ENCODE peak calls at places on chromosomes 11 and 22, in six cellular contexts. S, C, I, P, A and L are unnamed samples.
A peak's percentile ranks its signal among the peaks of the same experiment; 100 is the strongest.

GRCh38 chr11:77147668-77148321 is 19.7 kb downstream of the MYO7A start:
- DNase-seq in A (no peak), S (no peak), C (no peak), I (no peak), P (peak; percentile 52), L (no peak)

GRCh38 chr11:7672960-7673723 is at the start of gene CYB5R2:
- DNase-seq in C (peak; percentile 82), I (no peak), S (no peak), P (peak; percentile 84), A (no peak), L (no peak)

GRCh38 chr11:3052109-3052479 is 5.1 kb downstream of the CARS1 start:
- DNase-seq in S (no peak), C (no peak), A (no peak), P (no peak), I (no peak), L (no peak)

GRCh38 chr22:50606561-50607365 is 6.2 kb downstream of the MAPK8IP2 start:
- DNase-seq in S (no peak), A (no peak), I (no peak), P (no peak), C (no peak), L (no peak)

GRCh38 chr22:50271519-50271970 is 1.4 kb upstream of the MAPK11 start:
- DNase-seq in S (no peak), I (no peak), C (no peak), A (peak; percentile 56), P (peak; percentile 77), L (no peak)

GRCh38 chr11:13384837-13385417 is 78.1 kb downstream of the BTBD10 start:
- DNase-seq in I (peak; percentile 18), A (peak; percentile 22), P (peak; percentile 74), S (no peak), C (no peak), L (no peak)

GRCh38 chr11:2315395-2316168 is 13.8 kb downstream of the TSPAN32 start:
- DNase-seq in I (no peak), S (no peak), P (no peak), A (no peak), C (peak; percentile 31), L (no peak)

GRCh38 chr11:32385998-32386397 is 49.3 kb downstream of the WT1 start:
- DNase-seq in I (peak; percentile 22), A (peak; percentile 47), S (no peak), P (peak; percentile 63), C (no peak), L (no peak)

GRCh38 chr11:111561801-111562325 is 21.3 kb downstream of the LAYN start:
- DNase-seq in A (peak; percentile 76), I (no peak), P (peak; percentile 74), C (no peak), S (no peak), L (no peak)

GRCh38 chr11:82980292-82980691 is 78.8 kb downstream of the DDIAS start:
- DNase-seq in A (peak; percentile 80), C (no peak), I (no peak), S (no peak), P (peak; percentile 34), L (no peak)

GRCh38 chr11:62143727-62144126 is 19.9 kb downstream of the INCENP start:
- DNase-seq in A (no peak), I (no peak), S (no peak), C (no peak), P (no peak), L (peak; percentile 30)
- H3K36me3 ChIP-seq in A (peaks cover 27% of the 10 kb centered on the region), I (peaks cover 77% of the 10 kb centered on the region), S (peaks cover 86% of the 10 kb centered on the region), C (peaks cover 70% of the 10 kb centered on the region), P (peaks cover 28% of the 10 kb centered on the region), L (peaks cover 36% of the 10 kb centered on the region)

DNA sequence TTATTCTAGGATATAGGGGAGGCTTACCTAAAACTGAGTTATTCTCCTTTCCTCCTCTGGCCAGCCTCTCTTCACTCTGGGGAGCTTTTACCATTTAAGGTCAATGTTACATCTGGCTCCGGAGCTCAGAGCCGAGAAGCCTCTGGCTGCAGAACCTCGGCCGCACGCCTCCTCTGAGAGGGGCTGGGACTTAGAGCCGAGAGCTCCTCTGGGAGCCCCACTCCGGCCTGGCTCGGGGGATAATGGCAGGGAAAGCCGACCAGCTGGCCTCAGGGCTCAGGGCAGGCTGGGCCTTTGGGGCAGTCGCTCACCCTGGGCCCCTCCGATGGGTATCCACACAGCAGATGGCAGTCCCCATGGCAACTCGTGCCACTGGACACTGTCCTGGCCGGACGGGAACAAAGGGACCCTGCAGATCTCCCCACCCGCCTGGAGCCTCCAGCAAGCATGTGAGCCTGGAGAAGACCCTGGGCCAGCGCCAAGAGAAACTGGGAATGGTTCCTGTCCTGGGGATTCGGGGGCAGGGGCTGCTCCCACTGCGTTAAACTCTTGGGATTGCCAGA is at the start of gene IRAG1:
- DNase-seq in S (no peak), I (no peak), A (no peak), C (peak; percentile 69), P (peak; percentile 15), L (no peak)
- H3K4me3 ChIP-seq in S (no peak within 1 kb of the TSS), I (no peak within 1 kb of the TSS), A (no peak within 1 kb of the TSS), C (peak within 1 kb of the TSS; percentile 55), P (no peak within 1 kb of the TSS), L (peak within 1 kb of the TSS; percentile 41)

GRCh38 chr11:63879598-63879997 is 37.4 kb downstream of the RCOR2 start:
- DNase-seq in S (no peak), A (no peak), P (no peak), I (no peak), C (no peak), L (no peak)
- H3K27ac ChIP-seq in S (no peak overlapping the region), A (no peak overlapping the region), P (no peak overlapping the region), I (no peak overlapping the region), C (no peak overlapping the region), L (no peak overlapping the region)

GRCh38 chr11:73888244-73888643 is 11.4 kb downstream of the PAAF1 start:
- DNase-seq in S (no peak), P (no peak), C (no peak), A (no peak), I (no peak), L (no peak)
- H3K36me3 ChIP-seq in S (peaks cover 48% of the 10 kb centered on the region), P (no peaks in the 10 kb centered on the region), C (peaks cover 74% of the 10 kb centered on the region), A (peaks cover 10% of the 10 kb centered on the region), I (peaks cover 2% of the 10 kb centered on the region), L (peaks cover 32% of the 10 kb centered on the region)

GRCh38 chr11:45850446-45850845 is 3.2 kb downstream of the CRY2 start:
- DNase-seq in C (no peak), I (no peak), S (no peak), A (no peak), P (no peak), L (no peak)

GRCh38 chr11:45846174-45846675 is 1.1 kb upstream of the CRY2 start:
- DNase-seq in I (no peak), S (no peak), A (no peak), C (no peak), P (no peak), L (no peak)

GRCh38 chr11:45846974-45847907 is at the start of gene CRY2:
- DNase-seq in A (peak; percentile 97), I (peak; percentile 86), S (peak; percentile 94), C (peak; percentile 100), P (peak; percentile 99), L (peak; percentile 100)

GRCh38 chr11:45847908-45848316 is 637 bp downstream of the CRY2 start:
- DNase-seq in I (no peak), P (peak; percentile 90), S (peak; percentile 36), C (peak; percentile 66), A (peak; percentile 46), L (peak; percentile 78)

GRCh38 chr11:45848654-45849081 is 1.4 kb downstream of the CRY2 start:
- DNase-seq in I (no peak), S (no peak), C (no peak), P (no peak), A (no peak), L (no peak)
- H3K4me3 ChIP-seq in I (no peak overlapping the region), S (peak overlapping the region; percentile 85), C (peak overlapping the region; percentile 97), P (no peak overlapping the region), A (peak overlapping the region; percentile 98), L (peak overlapping the region; percentile 89)

DNA sequence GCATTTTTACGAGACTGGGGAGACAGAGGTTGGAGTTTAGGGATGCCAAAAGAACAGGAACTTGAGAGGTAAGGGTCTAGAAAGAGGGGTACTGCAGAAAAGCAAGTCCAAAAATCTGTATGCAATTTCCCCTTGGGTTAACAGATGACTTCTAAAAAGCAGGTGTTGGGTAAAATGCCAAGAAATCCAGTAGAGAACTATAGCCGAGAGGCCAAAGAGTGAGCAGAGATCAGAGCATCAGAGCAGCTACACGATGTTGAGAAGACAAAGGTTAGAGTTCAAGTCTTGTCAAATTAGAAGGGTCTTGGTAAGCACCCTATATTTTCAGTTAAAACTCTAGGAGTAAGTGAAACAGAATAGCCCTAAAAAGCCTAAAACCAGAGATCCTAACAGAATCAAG is 145.2 kb downstream of the FCHSD2 start:
- DNase-seq in A (no peak), C (no peak), S (no peak), P (no peak), I (no peak), L (no peak)
- H3K27ac ChIP-seq in A (no peak overlapping the region), C (no peak overlapping the region), S (no peak overlapping the region), P (no peak overlapping the region), I (no peak overlapping the region), L (no peak overlapping the region)

DNA sequence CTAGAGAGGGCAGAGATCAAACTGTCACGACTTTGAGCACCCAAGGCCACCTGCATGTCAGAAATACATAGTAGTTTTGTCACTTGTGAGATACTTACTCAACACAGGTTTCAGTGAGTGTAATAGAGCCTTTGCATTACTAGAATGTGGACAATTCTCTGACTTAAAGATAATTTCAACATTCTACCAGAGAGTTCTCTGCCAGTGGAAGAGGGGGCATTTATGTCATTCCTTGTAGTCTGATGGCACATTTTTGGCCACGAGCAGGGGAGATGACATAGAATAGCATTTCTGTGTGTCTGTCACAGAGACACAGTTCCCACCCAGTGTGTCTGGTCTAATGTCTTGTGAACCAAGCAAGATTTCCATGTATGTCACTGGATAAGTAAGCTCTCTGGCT is 112.5 kb downstream of the DBX1 start:
- DNase-seq in S (no peak), A (no peak), I (no peak), P (no peak), C (no peak), L (no peak)
- H3K36me3 ChIP-seq in S (no peaks in the 10 kb centered on the region), A (peaks cover 10% of the 10 kb centered on the region), I (peaks cover 12% of the 10 kb centered on the region), P (peaks cover 14% of the 10 kb centered on the region), C (peaks cover 4% of the 10 kb centered on the region), L (peaks cover 13% of the 10 kb centered on the region)

GRCh38 chr11:64000026-64000739 is 13.9 kb downstream of the OTUB1 start:
- DNase-seq in P (peak; percentile 84), S (peak; percentile 62), I (no peak), C (peak; percentile 86), A (peak; percentile 35), L (peak; percentile 72)

GRCh38 chr11:63998558-63999348 is 12.5 kb downstream of the OTUB1 start:
- DNase-seq in I (no peak), C (no peak), P (peak; percentile 73), S (no peak), A (peak; percentile 54), L (no peak)

GRCh38 chr11:63997801-63998332 is 11.6 kb downstream of the OTUB1 start:
- DNase-seq in A (no peak), P (no peak), C (no peak), I (no peak), S (no peak), L (no peak)

GRCh38 chr11:64000740-64001514 is 14.7 kb downstream of the OTUB1 start:
- DNase-seq in C (no peak), I (no peak), P (no peak), S (no peak), A (no peak), L (no peak)

GRCh38 chr11:63999349-64000025 is 13.2 kb downstream of the OTUB1 start:
- DNase-seq in P (peak; percentile 94), S (no peak), A (peak; percentile 89), C (peak; percentile 71), I (no peak), L (no peak)
- H3K4me3 ChIP-seq in P (no peak overlapping the region), S (peak overlapping the region; percentile 20), A (no peak overlapping the region), C (peak overlapping the region; percentile 53), I (peak overlapping the region; percentile 40), L (no peak overlapping the region)